ENCODE peak calls at places on chromosomes 4 and X, in four cellular contexts. B, M, J and K are unnamed samples.

GRCh38 chr4:48194986-48195773 is 61.1 kb upstream of the TXK start:
- DNase-seq in B (no peak), M (no peak), J (no peak), K (no peak)

GRCh38 chrX:101347859-101348451 is 587 bp downstream of the TIMM8A start:
- DNase-seq in B (no peak), M (no peak), J (no peak), K (no peak)

GRCh38 chrX:71095971-71096701 is 485 bp downstream of the FOXO4 start:
- DNase-seq in B (no peak), M (peak; percentile 6), J (no peak), K (peak; percentile 65)

GRCh38 chrX:41824551-41824950 is 98.8 kb downstream of the CASK start:
- DNase-seq in B (no peak), M (peak; percentile 22), J (no peak), K (no peak)

GRCh38 chr4:10091531-10092181 is 24.9 kb downstream of the WDR1 start:
- DNase-seq in B (no peak), M (no peak), J (no peak), K (no peak)

GRCh38 chrX:11398785-11399184 is 105.6 kb downstream of the AMELX start:
- DNase-seq in B (no peak), M (no peak), J (no peak), K (no peak)

GRCh38 chr4:72846280-72847111 is 223.0 kb downstream of the COX18 start:
- DNase-seq in B (no peak), M (peak; percentile 71), J (no peak), K (peak; percentile 8)

GRCh38 chr4:141636077-141636770 is at the start of gene IL15:
- DNase-seq in B (no peak), M (peak; percentile 77), J (peak; percentile 36), K (peak; percentile 70)

GRCh38 chr4:113435893-113436292 is 325.6 kb downstream of the CAMK2D start:
- DNase-seq in B (no peak), M (peak; percentile 34), J (no peak), K (no peak)